ENCODE peak calls at places on chromosomes 5 and 9, in four cellular contexts. O is OCI-LY7, Z is neural progenitor cell, W is HFF-Myc. V is an unnamed sample.

GRCh38 chr9:89372230-89372816 is 54.0 kb downstream of the SECISBP2 start:
- DNase-seq in O (peak), W (no peak), Z (peak), V (no peak)

GRCh38 chr9:74609671-74610416 is 112.7 kb downstream of the RORB start:
- DNase-seq in Z (peak), O (peak), W (no peak), V (no peak)

GRCh38 chr5:92518318-92518913 is 1062.6 kb downstream of the NR2F1-AS1 start:
- DNase-seq in W (peak), O (peak), Z (peak), V (peak)

GRCh38 chr9:127185931-127186781 is 63.7 kb upstream of the ANGPTL2 start:
- DNase-seq in Z (peak), O (no peak), W (peak), V (no peak)

GRCh38 chr5:148974638-148975330 is 88.1 kb downstream of the SH3TC2 start:
- DNase-seq in Z (no peak), O (no peak), W (no peak), V (no peak)

GRCh38 chr5:106530150-106530549 is 1140.6 kb downstream of the EFNA5 start:
- DNase-seq in Z (no peak), O (no peak), W (no peak), V (no peak)

GRCh38 chr5:16707869-16708192 is 91.0 kb upstream of the RETREG1 start:
- DNase-seq in Z (no peak), W (no peak), O (no peak), V (no peak)

GRCh38 chr5:69049151-69049550 is 44.7 kb upstream of the SLC30A5 start:
- DNase-seq in O (no peak), Z (no peak), W (no peak), V (no peak)

GRCh38 chr9:86796671-86797070 is 150.6 kb downstream of the GAS1 start:
- DNase-seq in O (no peak), Z (no peak), W (no peak), V (no peak)

GRCh38 chr9:86794356-86795046 is 152.8 kb downstream of the GAS1 start:
- DNase-seq in O (no peak), W (peak), Z (no peak), V (no peak)

GRCh38 chr9:86792136-86792535 is 155.2 kb downstream of the GAS1 start:
- DNase-seq in O (no peak), W (peak), Z (no peak), V (no peak)

GRCh38 chr9:86795861-86796497 is 151.3 kb downstream of the GAS1 start:
- DNase-seq in W (peak), Z (peak), O (no peak), V (no peak)

DNA sequence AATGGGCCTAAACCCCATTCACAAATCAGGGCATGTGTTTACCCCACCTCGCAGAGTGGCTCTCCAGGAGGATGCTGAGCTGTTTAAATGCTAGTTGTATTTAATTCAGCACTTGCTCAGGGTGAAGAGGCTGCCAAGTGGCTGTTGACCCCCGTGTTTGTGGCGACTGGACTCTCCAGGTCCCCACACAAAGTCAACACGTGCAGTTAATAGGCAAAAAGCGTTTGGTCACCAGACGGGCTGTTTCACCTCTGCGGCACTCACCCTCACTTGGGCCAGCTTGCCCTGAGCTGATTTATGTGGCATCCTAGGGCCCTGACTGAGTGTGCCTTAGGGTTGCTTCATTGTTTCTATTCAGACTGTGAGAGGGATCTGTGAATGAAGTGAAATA is 152.3 kb downstream of the GAS1 start:
- DNase-seq in O (no peak), W (no peak), Z (peak), V (no peak)
- H3K4me3 ChIP-seq in O (no peak), W (no peak), Z (no peak), V (no peak)

GRCh38 chr5:115623632-115624031 is 2.2 kb downstream of the TMED7 start:
- DNase-seq in O (no peak), Z (no peak), W (no peak), V (no peak)
- H3K4me3 ChIP-seq in O (peak), Z (peak), W (peak), V (no peak)

GRCh38 chr9:32431940-32432555 is 47.6 kb downstream of the ACO1 start:
- DNase-seq in W (peak), Z (peak), O (peak), V (no peak)

GRCh38 chr9:32431196-32431595 is 46.8 kb downstream of the ACO1 start:
- DNase-seq in Z (no peak), W (no peak), O (no peak), V (no peak)

GRCh38 chr9:32434892-32435291 is 50.4 kb downstream of the ACO1 start:
- DNase-seq in W (no peak), Z (no peak), O (no peak), V (no peak)

GRCh38 chr9:32427111-32427873 is 42.8 kb downstream of the ACO1 start:
- DNase-seq in W (no peak), O (no peak), Z (no peak), V (peak)

DNA sequence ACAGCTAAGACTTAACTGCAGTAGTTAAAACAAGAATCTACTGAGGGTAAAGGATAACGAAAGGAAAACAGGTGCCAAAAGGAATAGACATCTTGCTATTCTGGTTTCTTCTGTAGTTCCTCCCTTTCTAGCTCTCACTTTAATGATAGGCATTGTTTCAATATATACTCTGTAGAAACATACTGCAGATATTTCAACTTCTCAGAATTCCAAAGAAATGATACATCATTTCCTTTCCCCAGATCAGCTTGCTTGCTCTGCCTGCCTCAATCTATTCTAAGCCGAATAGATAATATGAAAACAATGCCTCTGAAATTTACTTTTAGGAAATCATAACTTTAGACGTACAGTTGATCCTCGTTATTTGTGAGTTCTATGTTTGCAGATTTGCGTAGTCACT is 46.3 kb downstream of the ACO1 start:
- DNase-seq in W (no peak), Z (no peak), O (no peak), V (no peak)
- H3K4me3 ChIP-seq in W (no peak), Z (no peak), O (no peak), V (no peak)

GRCh38 chr5:134874831-134875655 is 872 bp downstream of the TXNDC15 start:
- DNase-seq in O (peak), Z (peak), W (peak), V (no peak)
- H3K4me3 ChIP-seq in O (peak), Z (peak), W (peak), V (peak)

DNA sequence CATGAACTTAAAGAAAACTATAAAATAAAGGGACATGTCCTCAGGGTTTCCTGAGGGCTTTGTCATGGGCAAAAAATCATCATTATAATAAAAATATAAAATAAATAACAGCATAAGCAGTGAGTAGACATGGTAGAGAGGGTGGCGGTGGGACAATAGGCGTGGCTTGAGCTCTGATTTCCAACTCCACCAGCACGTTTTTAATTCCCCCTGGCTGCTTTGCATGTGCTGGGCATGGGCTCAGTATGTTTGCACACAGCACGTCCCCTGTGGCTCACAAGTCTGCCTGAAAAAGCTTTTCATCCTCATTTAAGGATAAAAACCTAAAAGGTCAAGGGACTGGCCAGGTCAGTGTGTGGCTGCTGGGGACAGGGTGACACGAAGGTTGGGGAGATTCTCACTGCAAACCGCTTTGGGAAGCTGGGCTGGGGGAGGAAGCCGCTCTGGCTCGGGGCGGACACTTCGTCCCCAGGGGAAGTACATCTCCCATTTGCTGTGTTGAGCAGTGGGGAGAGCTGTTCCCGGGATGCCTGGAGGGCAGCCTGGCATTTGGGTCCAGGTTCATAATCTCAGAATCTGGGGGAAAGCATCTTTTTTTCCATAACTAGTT is 32.6 kb downstream of the NKX2-5 start:
- DNase-seq in Z (peak), O (no peak), W (no peak), V (no peak)
- H3K4me3 ChIP-seq in Z (peak), O (no peak), W (no peak), V (no peak)